ENCODE peak calls at places on chromosome 5, in eight cellular contexts. G, Y, Q, D, N, K, C and H are unnamed samples.

GRCh38 chr5:158514353-158514960 is 585.3 kb downstream of the EBF1 start:
- DNase-seq in G (no peak), Y (peak; percentile 57), Q (peak; percentile 74), D (no peak), N (no peak), K (no peak), C (peak; percentile 53), H (peak; percentile 32)

GRCh38 chr5:79430196-79430595 is 83.7 kb downstream of the HOMER1 start:
- DNase-seq in G (no peak), Y (no peak), Q (no peak), D (no peak), N (no peak), K (no peak), C (no peak), H (no peak)

GRCh38 chr5:12023614-12024241 is 119.5 kb upstream of the CTNND2 start:
- DNase-seq in G (no peak), Y (peak; percentile 18), Q (peak; percentile 38), D (peak; percentile 79), N (peak; percentile 13), K (no peak), C (peak; percentile 93), H (peak; percentile 8)

GRCh38 chr5:36398137-36398536 is 96.4 kb upstream of the RANBP3L start:
- DNase-seq in G (no peak), Y (no peak), Q (peak; percentile 73), D (peak; percentile 30), N (no peak), K (no peak), C (peak; percentile 49), H (peak; percentile 41)

GRCh38 chr5:178068293-178068692 is 45.0 kb upstream of the N4BP3 start:
- DNase-seq in G (no peak), Y (no peak), Q (no peak), D (no peak), N (no peak), K (no peak), C (no peak), H (no peak)

GRCh38 chr5:167626341-167627118 is 664.9 kb upstream of the WWC1 start:
- DNase-seq in G (no peak), Y (no peak), Q (no peak), D (no peak), N (no peak), K (no peak), C (peak; percentile 36), H (no peak)

GRCh38 chr5:113038714-113039113 is 62.1 kb downstream of the DCP2 start:
- DNase-seq in G (no peak), Y (no peak), Q (peak; percentile 42), D (peak; percentile 24), N (no peak), K (no peak), C (peak; percentile 94), H (peak; percentile 84)

GRCh38 chr5:168701641-168702040 is 122.5 kb upstream of the PANK3 start:
- DNase-seq in G (no peak), Y (no peak), Q (no peak), D (no peak), N (no peak), K (no peak), C (no peak), H (no peak)

GRCh38 chr5:21919417-21920022 is 933.6 kb downstream of the CDH12 start:
- DNase-seq in G (no peak), Y (peak; percentile 33), Q (peak; percentile 50), D (peak; percentile 66), N (no peak), K (no peak), C (peak; percentile 73), H (peak; percentile 57)

GRCh38 chr5:107919969-107920368 is 249.2 kb upstream of the EFNA5 start:
- DNase-seq in G (no peak), Y (no peak), Q (no peak), D (no peak), N (no peak), K (no peak), C (no peak), H (no peak)

GRCh38 chr5:10655041-10655685 is 91.3 kb downstream of the ANKRD33B start:
- DNase-seq in G (no peak), Y (no peak), Q (no peak), D (no peak), N (no peak), K (no peak), C (no peak), H (no peak)

GRCh38 chr5:68343421-68343826 is 127.9 kb downstream of the PIK3R1 start:
- DNase-seq in G (no peak), Y (peak; percentile 91), Q (peak; percentile 88), D (no peak), N (peak; percentile 60), K (peak; percentile 92), C (peak; percentile 56), H (peak; percentile 96)

GRCh38 chr5:115586525-115587146 is 15.6 kb downstream of the TICAM2 start:
- DNase-seq in G (no peak), Y (no peak), Q (peak; percentile 58), D (peak; percentile 41), N (no peak), K (no peak), C (peak; percentile 53), H (peak; percentile 41)

GRCh38 chr5:154795235-154795596 is 40.0 kb downstream of the LARP1 start:
- DNase-seq in G (no peak), Y (no peak), Q (peak; percentile 34), D (no peak), N (no peak), K (no peak), C (no peak), H (no peak)

GRCh38 chr5:132674671-132675506 is 1.1 kb downstream of the IL4 start:
- DNase-seq in G (no peak), Y (peak; percentile 94), Q (peak; percentile 94), D (no peak), N (no peak), K (peak; percentile 68), C (peak; percentile 92), H (peak; percentile 97)

GRCh38 chr5:67146574-67146973 is 50.0 kb downstream of the CD180 start:
- DNase-seq in G (no peak), Y (no peak), Q (peak; percentile 49), D (no peak), N (no peak), K (no peak), C (no peak), H (no peak)

GRCh38 chr5:176817864-176818377 is 7.6 kb downstream of the UNC5A start:
- DNase-seq in G (no peak), Y (no peak), Q (peak; percentile 27), D (peak; percentile 83), N (no peak), K (no peak), C (peak; percentile 37), H (peak; percentile 49)

DNA sequence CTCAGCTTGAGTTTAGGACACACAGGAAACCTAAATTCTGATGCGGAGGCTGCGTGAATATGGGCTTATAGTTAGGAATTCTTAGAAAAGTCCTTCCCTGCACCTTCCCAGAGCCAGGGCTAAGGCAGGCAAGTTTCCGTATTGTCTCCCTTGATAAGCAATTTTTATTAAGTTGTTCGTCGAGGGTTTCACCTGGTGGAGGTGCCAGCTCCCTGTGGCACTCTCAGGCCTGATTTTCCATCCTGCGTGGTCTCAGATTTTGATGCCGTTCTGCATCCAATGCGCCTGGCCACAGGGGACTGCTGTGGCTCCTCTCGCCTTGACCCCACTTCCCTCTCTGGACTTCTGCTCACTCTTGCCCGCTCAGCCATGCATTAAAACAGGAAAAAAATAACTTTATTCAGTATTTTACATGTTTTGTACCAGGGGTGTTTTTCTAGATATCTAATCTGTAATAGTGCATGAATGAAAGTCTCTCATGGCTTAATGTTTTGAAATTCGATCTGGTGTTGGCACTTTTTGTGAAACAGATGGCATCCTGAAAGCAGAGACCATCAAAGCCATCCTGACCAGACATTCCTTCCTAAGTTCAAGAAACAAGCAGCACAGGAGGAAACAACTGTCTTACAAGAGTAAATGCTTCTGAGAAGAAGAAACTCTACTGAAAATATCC is 50.7 kb downstream of the TRIP13 start:
- DNase-seq in G (no peak), Y (no peak), Q (no peak), D (no peak), N (no peak), K (no peak), C (no peak), H (no peak)
- H3K27ac ChIP-seq in G (no peak overlapping the region), Y (no peak overlapping the region), Q (no peak overlapping the region), D (no peak overlapping the region), N (no peak overlapping the region), K (no peak overlapping the region), C (no peak overlapping the region), H (no peak overlapping the region)

DNA sequence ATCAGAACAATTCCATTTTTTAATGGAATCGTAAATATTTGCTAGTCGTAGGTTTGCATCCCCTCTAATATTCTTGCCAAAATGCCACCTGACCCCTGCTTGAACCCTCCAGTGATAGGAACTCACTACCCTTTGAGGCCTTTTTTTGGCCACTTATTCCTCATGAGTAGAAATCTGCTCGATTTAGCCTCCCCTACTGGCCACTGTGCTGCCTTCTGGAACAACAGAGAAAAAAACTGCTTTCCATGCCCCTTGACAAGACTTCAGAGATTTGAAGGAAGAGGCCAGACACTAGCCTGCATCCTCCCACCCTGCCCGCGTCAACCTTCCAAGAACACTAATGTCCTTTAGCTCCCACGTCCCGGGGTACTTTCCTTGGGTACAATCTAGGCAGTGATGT is 4.1 kb downstream of the CCDC69 start:
- DNase-seq in G (no peak), Y (no peak), Q (peak; percentile 25), D (peak; percentile 48), N (no peak), K (no peak), C (no peak), H (no peak)
- TF ChIP-seq CTCF in G (peak; percentile 17), Y (peak; percentile 52), Q (peak; percentile 50), D (peak; percentile 49), N (no peak), K (no peak), C (peak; percentile 43), H (no peak)

GRCh38 chr5:73693573-73694061 is 67.6 kb downstream of the ARHGEF28 start:
- DNase-seq in G (no peak), Y (peak; percentile 53), Q (peak; percentile 66), D (peak; percentile 52), N (no peak), K (no peak), C (peak; percentile 47), H (no peak)
- H3K27ac ChIP-seq in G (no peak overlapping the region), Y (peak overlapping the region; percentile 60), Q (no peak overlapping the region), D (no peak overlapping the region), N (no peak overlapping the region), K (no peak overlapping the region), C (no peak overlapping the region), H (no peak overlapping the region)

GRCh38 chr5:103915081-103915480 is 352.5 kb upstream of the NUDT12 start:
- DNase-seq in G (no peak), Y (no peak), Q (no peak), D (no peak), N (no peak), K (no peak), C (no peak), H (no peak)
- TF ChIP-seq CTCF in G (no peak), Y (no peak), Q (no peak), D (no peak), N (no peak), K (no peak), C (no peak), H (no peak)